ENCODE peak calls at places on chromosomes 1 and 21, in eight cellular contexts. One of them, this sample, is unnamed.

GRCh38 chr1:207335695-207336363 is 14.4 kb downstream of the CD55 start:
- DNase-seq in right cardiac atrium: no peak
- DNase-seq in NB4: peak; percentile 59
- DNase-seq in activated CD4-positive, CD25-positive, alpha-beta regulatory T cell treated with anti-CD3 and anti-CD28 coated beads, Interleukin-2, amount 50 U/mL, for 72 hours: no peak
- DNase-seq in HFF-Myc: no peak
- DNase-seq in T47D: no peak
- DNase-seq in head of caudate nucleus: no peak
- DNase-seq in activated naive CD4-positive, alpha-beta T cell: no peak
- DNase-seq in this sample: no peak

GRCh38 chr1:221437924-221438323 is 304.0 kb downstream of the DUSP10 start:
- DNase-seq in right cardiac atrium: no peak
- DNase-seq in NB4: no peak
- DNase-seq in activated CD4-positive, CD25-positive, alpha-beta regulatory T cell treated with anti-CD3 and anti-CD28 coated beads, Interleukin-2, amount 50 U/mL, for 72 hours: no peak
- DNase-seq in HFF-Myc: no peak
- DNase-seq in T47D: no peak
- DNase-seq in head of caudate nucleus: no peak
- DNase-seq in activated naive CD4-positive, alpha-beta T cell: no peak
- DNase-seq in this sample: no peak

GRCh38 chr1:101394041-101394440 is 157.2 kb downstream of the S1PR1 start:
- DNase-seq in right cardiac atrium: no peak
- DNase-seq in NB4: no peak
- DNase-seq in activated CD4-positive, CD25-positive, alpha-beta regulatory T cell treated with anti-CD3 and anti-CD28 coated beads, Interleukin-2, amount 50 U/mL, for 72 hours: no peak
- DNase-seq in HFF-Myc: peak; percentile 15
- DNase-seq in T47D: no peak
- DNase-seq in head of caudate nucleus: no peak
- DNase-seq in activated naive CD4-positive, alpha-beta T cell: no peak
- DNase-seq in this sample: no peak

GRCh38 chr1:25500694-25501093 is 42.7 kb upstream of the LDLRAP1 start:
- DNase-seq in right cardiac atrium: peak; percentile 73
- DNase-seq in NB4: no peak
- DNase-seq in activated CD4-positive, CD25-positive, alpha-beta regulatory T cell treated with anti-CD3 and anti-CD28 coated beads, Interleukin-2, amount 50 U/mL, for 72 hours: no peak
- DNase-seq in HFF-Myc: no peak
- DNase-seq in T47D: peak; percentile 32
- DNase-seq in head of caudate nucleus: no peak
- DNase-seq in activated naive CD4-positive, alpha-beta T cell: no peak
- DNase-seq in this sample: no peak

GRCh38 chr1:209989525-209989924 is 51.5 kb downstream of the SYT14 start:
- DNase-seq in right cardiac atrium: no peak
- DNase-seq in NB4: peak; percentile 4
- DNase-seq in activated CD4-positive, CD25-positive, alpha-beta regulatory T cell treated with anti-CD3 and anti-CD28 coated beads, Interleukin-2, amount 50 U/mL, for 72 hours: no peak
- DNase-seq in HFF-Myc: no peak
- DNase-seq in T47D: peak; percentile 43
- DNase-seq in head of caudate nucleus: no peak
- DNase-seq in activated naive CD4-positive, alpha-beta T cell: no peak
- DNase-seq in this sample: no peak

GRCh38 chr1:232182206-232182605 is 447.7 kb downstream of the SIPA1L2 start:
- DNase-seq in right cardiac atrium: no peak
- DNase-seq in NB4: no peak
- DNase-seq in activated CD4-positive, CD25-positive, alpha-beta regulatory T cell treated with anti-CD3 and anti-CD28 coated beads, Interleukin-2, amount 50 U/mL, for 72 hours: no peak
- DNase-seq in HFF-Myc: no peak
- DNase-seq in T47D: no peak
- DNase-seq in head of caudate nucleus: no peak
- DNase-seq in activated naive CD4-positive, alpha-beta T cell: no peak
- DNase-seq in this sample: no peak

GRCh38 chr1:76256289-76257223 is 182.0 kb downstream of the ST6GALNAC3 start:
- DNase-seq in right cardiac atrium: no peak
- DNase-seq in NB4: no peak
- DNase-seq in activated CD4-positive, CD25-positive, alpha-beta regulatory T cell treated with anti-CD3 and anti-CD28 coated beads, Interleukin-2, amount 50 U/mL, for 72 hours: no peak
- DNase-seq in HFF-Myc: no peak
- DNase-seq in T47D: no peak
- DNase-seq in head of caudate nucleus: no peak
- DNase-seq in activated naive CD4-positive, alpha-beta T cell: no peak
- DNase-seq in this sample: no peak

GRCh38 chr1:159854101-159854692 is 8.3 kb downstream of the VSIG8 start:
- DNase-seq in right cardiac atrium: peak; percentile 92
- DNase-seq in NB4: peak; percentile 29
- DNase-seq in activated CD4-positive, CD25-positive, alpha-beta regulatory T cell treated with anti-CD3 and anti-CD28 coated beads, Interleukin-2, amount 50 U/mL, for 72 hours: peak; percentile 41
- DNase-seq in HFF-Myc: no peak
- DNase-seq in T47D: peak; percentile 61
- DNase-seq in head of caudate nucleus: peak; percentile 79
- DNase-seq in activated naive CD4-positive, alpha-beta T cell: no peak
- DNase-seq in this sample: no peak

GRCh38 chr1:212500986-212501385 is 68.3 kb downstream of the NENF start:
- DNase-seq in right cardiac atrium: no peak
- DNase-seq in NB4: no peak
- DNase-seq in activated CD4-positive, CD25-positive, alpha-beta regulatory T cell treated with anti-CD3 and anti-CD28 coated beads, Interleukin-2, amount 50 U/mL, for 72 hours: no peak
- DNase-seq in HFF-Myc: no peak
- DNase-seq in T47D: no peak
- DNase-seq in head of caudate nucleus: no peak
- DNase-seq in activated naive CD4-positive, alpha-beta T cell: no peak
- DNase-seq in this sample: peak; percentile 73

GRCh38 chr1:242228991-242229390 is 230.1 kb upstream of the MAP1LC3C start:
- DNase-seq in right cardiac atrium: no peak
- DNase-seq in NB4: no peak
- DNase-seq in activated CD4-positive, CD25-positive, alpha-beta regulatory T cell treated with anti-CD3 and anti-CD28 coated beads, Interleukin-2, amount 50 U/mL, for 72 hours: no peak
- DNase-seq in HFF-Myc: no peak
- DNase-seq in T47D: peak; percentile 13
- DNase-seq in head of caudate nucleus: no peak
- DNase-seq in activated naive CD4-positive, alpha-beta T cell: no peak
- DNase-seq in this sample: no peak

GRCh38 chr21:37153193-37153934 is 80.3 kb downstream of the TTC3 start:
- DNase-seq in right cardiac atrium: no peak
- DNase-seq in NB4: no peak
- DNase-seq in activated CD4-positive, CD25-positive, alpha-beta regulatory T cell treated with anti-CD3 and anti-CD28 coated beads, Interleukin-2, amount 50 U/mL, for 72 hours: no peak
- DNase-seq in HFF-Myc: peak; percentile 36
- DNase-seq in T47D: no peak
- DNase-seq in head of caudate nucleus: no peak
- DNase-seq in activated naive CD4-positive, alpha-beta T cell: no peak
- DNase-seq in this sample: no peak

GRCh38 chr1:15803380-15803779 is 4.1 kb downstream of the UQCRHL start:
- DNase-seq in right cardiac atrium: no peak
- DNase-seq in NB4: peak; percentile 46
- DNase-seq in activated CD4-positive, CD25-positive, alpha-beta regulatory T cell treated with anti-CD3 and anti-CD28 coated beads, Interleukin-2, amount 50 U/mL, for 72 hours: no peak
- DNase-seq in HFF-Myc: no peak
- DNase-seq in T47D: peak; percentile 61
- DNase-seq in head of caudate nucleus: no peak
- DNase-seq in activated naive CD4-positive, alpha-beta T cell: no peak
- DNase-seq in this sample: no peak

GRCh38 chr1:162908780-162909179 is 47.8 kb upstream of the CCDC190 start:
- DNase-seq in right cardiac atrium: no peak
- DNase-seq in NB4: no peak
- DNase-seq in activated CD4-positive, CD25-positive, alpha-beta regulatory T cell treated with anti-CD3 and anti-CD28 coated beads, Interleukin-2, amount 50 U/mL, for 72 hours: no peak
- DNase-seq in HFF-Myc: peak; percentile 46
- DNase-seq in T47D: no peak
- DNase-seq in head of caudate nucleus: no peak
- DNase-seq in activated naive CD4-positive, alpha-beta T cell: no peak
- DNase-seq in this sample: peak; percentile 71

GRCh38 chr1:226497276-226497833 is 51.2 kb upstream of the STUM start:
- DNase-seq in right cardiac atrium: no peak
- DNase-seq in NB4: no peak
- DNase-seq in activated CD4-positive, CD25-positive, alpha-beta regulatory T cell treated with anti-CD3 and anti-CD28 coated beads, Interleukin-2, amount 50 U/mL, for 72 hours: no peak
- DNase-seq in HFF-Myc: no peak
- DNase-seq in T47D: no peak
- DNase-seq in head of caudate nucleus: no peak
- DNase-seq in activated naive CD4-positive, alpha-beta T cell: no peak
- DNase-seq in this sample: no peak